ENCODE peak calls at places on chromosomes 7 and 10, in six cellular contexts. S is tibial artery; H is CD8-positive, alpha-beta memory T cell; M is activated CD8-positive, alpha-beta T cell treated with anti-CD3 and anti-CD28 coated beads, Interleukin-2, amount 10 ng/mL, durations not matched to agents 7 days and 5 days; N is NCI-H1092; J is mucosa of gallbladder. E is an unnamed sample.

GRCh38 chr7:21469894-21470293 is 42.0 kb downstream of the SP4 start:
- DNase-seq in N (no peak), M (no peak), H (no peak), S (no peak), J (no peak), E (no peak)

GRCh38 chr10:11109590-11109989 is 91.9 kb downstream of the CELF2 start:
- DNase-seq in N (no peak), M (no peak), J (no peak), S (no peak), H (no peak), E (no peak)

GRCh38 chr10:112958275-112958995 is 8.4 kb downstream of the TCF7L2 start:
- DNase-seq in N (no peak), H (no peak), S (no peak), M (no peak), J (no peak), E (no peak)

GRCh38 chr7:95886501-95887090 is 114.2 kb downstream of the DYNC1I1 start:
- DNase-seq in N (no peak), H (no peak), J (no peak), M (no peak), S (no peak), E (no peak)

GRCh38 chr10:110419265-110419664 is 78.4 kb upstream of the DUSP5 start:
- DNase-seq in M (no peak), S (no peak), N (no peak), H (no peak), J (no peak), E (no peak)

GRCh38 chr10:23186178-23186577 is 5.9 kb upstream of the PTF1A start:
- DNase-seq in N (no peak), J (no peak), M (no peak), S (no peak), H (no peak), E (no peak)

GRCh38 chr10:132834311-132834761 is 48.4 kb upstream of the NKX6-2 start:
- DNase-seq in H (no peak), N (no peak), S (no peak), M (no peak), J (no peak), E (no peak)

GRCh38 chr7:106655703-106656498 is 5.1 kb downstream of the CCDC71L start:
- DNase-seq in S (no peak), J (no peak), H (no peak), N (no peak), M (no peak), E (no peak)

GRCh38 chr10:112261281-112261822 is 21.8 kb upstream of the TECTB start:
- DNase-seq in M (no peak), N (no peak), J (no peak), S (no peak), H (no peak), E (no peak)

GRCh38 chr7:128869138-128869943 is 6.7 kb downstream of the ATP6V1F start:
- DNase-seq in N (no peak), S (no peak), J (no peak), M (peak; percentile 58), H (peak; percentile 34), E (no peak)

GRCh38 chr7:155961241-155962190 is 149.3 kb upstream of the SHH start:
- DNase-seq in M (no peak), N (no peak), S (no peak), H (no peak), J (no peak), E (no peak)